ENCODE peak calls at places on chromosomes 7 and 10, in eight cellular contexts. Y is hepatocyte, B is IMR-90, W is keratinocyte, G is HCT116, L is GM23338, Q is fibroblast of lung, O is PC-3. R is an unnamed sample.
A peak's percentile ranks its signal among the peaks of the same experiment; 100 is the strongest.

GRCh38 chr10:129707406-129708388 is 240.7 kb downstream of the MGMT start:
- DNase-seq in Y (no peak), B (peak; percentile 56), W (no peak), G (no peak), L (no peak), Q (peak; percentile 52), O (no peak), R (no peak)

GRCh38 chr10:86938260-86938659 is 19.2 kb downstream of the MMRN2 start:
- DNase-seq in Y (no peak), B (no peak), W (no peak), G (no peak), L (no peak), Q (no peak), O (no peak), R (no peak)

GRCh38 chr7:21542891-21543527 is at the start of gene DNAH11:
- DNase-seq in Y (peak; percentile 61), B (no peak), W (no peak), G (no peak), L (peak; percentile 89), Q (peak; percentile 34), O (peak; percentile 55), R (no peak)

GRCh38 chr7:41537024-41537423 is 165.9 kb downstream of the INHBA start:
- DNase-seq in Y (no peak), B (no peak), W (no peak), G (no peak), L (no peak), Q (peak; percentile 43), O (no peak), R (no peak)

GRCh38 chr10:52048051-52048450 is 266.0 kb upstream of the DKK1 start:
- DNase-seq in Y (no peak), B (no peak), W (no peak), G (no peak), L (no peak), Q (no peak), O (no peak), R (no peak)

GRCh38 chr10:117661316-117661715 is 118.8 kb downstream of the EMX2 start:
- DNase-seq in Y (no peak), B (no peak), W (no peak), G (no peak), L (no peak), Q (no peak), O (no peak), R (no peak)

GRCh38 chr7:107833619-107834230 is 30.7 kb upstream of the SLC26A3 start:
- DNase-seq in Y (no peak), B (no peak), W (no peak), G (no peak), L (no peak), Q (no peak), O (no peak), R (no peak)

GRCh38 chr10:3658766-3659165 is 126.2 kb downstream of the KLF6 start:
- DNase-seq in Y (no peak), B (no peak), W (no peak), G (no peak), L (no peak), Q (no peak), O (peak; percentile 53), R (no peak)

GRCh38 chr10:117442944-117443676 is 67.9 kb upstream of the PDZD8 start:
- DNase-seq in Y (peak; percentile 88), B (peak; percentile 32), W (no peak), G (peak; percentile 83), L (peak; percentile 95), Q (peak; percentile 58), O (peak; percentile 59), R (peak; percentile 36)

GRCh38 chr7:138472292-138473079 is 12.4 kb downstream of the TRIM24 start:
- DNase-seq in Y (no peak), B (no peak), W (no peak), G (no peak), L (peak; percentile 45), Q (no peak), O (no peak), R (no peak)

DNA sequence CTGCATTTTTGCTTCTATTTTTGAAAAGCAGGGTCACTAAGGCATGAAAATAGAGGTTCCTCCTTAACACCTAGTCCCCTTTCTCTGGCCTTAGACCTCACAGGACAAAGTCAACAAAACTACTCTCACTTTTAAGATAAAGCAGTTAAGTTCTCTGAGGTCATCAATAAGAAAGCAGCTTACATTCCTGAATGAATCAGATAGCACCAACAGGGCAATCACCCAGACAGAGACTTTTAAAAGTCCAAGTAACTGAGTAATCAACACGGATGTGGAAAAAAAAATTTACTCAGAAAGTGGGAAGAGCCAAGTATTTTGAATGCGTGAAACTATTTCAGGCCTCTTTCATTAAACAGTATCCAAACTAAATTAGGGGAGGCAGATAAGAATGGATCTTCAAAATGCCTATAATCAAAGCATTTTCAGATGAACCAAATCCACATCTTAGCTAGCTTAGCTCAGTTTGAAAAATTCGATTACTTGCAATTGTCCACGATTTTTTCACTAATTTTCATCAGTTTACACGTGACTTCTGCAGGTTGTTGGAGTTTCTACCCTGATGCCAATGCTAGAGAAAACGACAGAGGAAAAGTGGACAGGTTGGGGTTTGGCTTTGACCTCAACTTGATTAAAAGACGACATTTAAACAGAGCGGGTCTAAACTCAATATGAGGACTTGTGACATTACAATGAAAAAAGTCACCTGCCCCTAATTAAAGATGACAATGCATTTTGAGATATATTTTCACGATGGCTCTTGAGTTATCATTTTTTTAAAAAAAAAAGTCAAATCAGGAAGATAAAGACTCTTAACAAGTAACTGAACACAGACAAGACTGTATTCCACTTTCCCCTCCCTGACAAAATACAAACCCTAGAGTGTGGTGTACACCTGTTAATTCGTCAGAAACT is 1.6 kb downstream of the BEND7 start:
- DNase-seq in Y (peak; percentile 55), B (peak; percentile 72), W (peak; percentile 30), G (peak; percentile 29), L (peak; percentile 32), Q (peak; percentile 91), O (peak; percentile 34), R (no peak)
- H3K4me3 ChIP-seq in Y (peak overlapping the region; percentile 11), B (peak overlapping the region; percentile 57), W (peak overlapping the region; percentile 77), G (peak overlapping the region; percentile 50), L (peak overlapping the region; percentile 66), Q (peak overlapping the region; percentile 65), O (peak overlapping the region; percentile 69), R (no peak overlapping the region)

GRCh38 chr10:14476641-14477407 is 146.1 kb upstream of the FRMD4A start:
- DNase-seq in Y (no peak), B (peak; percentile 77), W (peak; percentile 30), G (no peak), L (no peak), Q (peak; percentile 98), O (peak; percentile 6), R (no peak)

GRCh38 chr10:14478201-14478600 is 147.5 kb upstream of the FRMD4A start:
- DNase-seq in Y (no peak), B (no peak), W (no peak), G (no peak), L (no peak), Q (no peak), O (no peak), R (no peak)

GRCh38 chr10:14477408-14477710 is 146.6 kb upstream of the FRMD4A start:
- DNase-seq in Y (no peak), B (peak; percentile 64), W (no peak), G (no peak), L (no peak), Q (peak; percentile 86), O (no peak), R (no peak)

GRCh38 chr10:14481014-14481413 is 150.3 kb upstream of the FRMD4A start:
- DNase-seq in Y (no peak), B (no peak), W (no peak), G (no peak), L (no peak), Q (no peak), O (no peak), R (no peak)

GRCh38 chr10:14478639-14479038 is 147.9 kb upstream of the FRMD4A start:
- DNase-seq in Y (peak; percentile 71), B (peak; percentile 84), W (no peak), G (peak; percentile 19), L (peak; percentile 86), Q (peak; percentile 87), O (peak; percentile 27), R (peak; percentile 18)
- H2AFZ ChIP-seq in Y (no peak overlapping the region), B (no peak overlapping the region), W (no peak overlapping the region), G (no peak overlapping the region), L (peak overlapping the region; percentile 0), Q (no peak overlapping the region), O (no peak overlapping the region), R (no peak overlapping the region)

DNA sequence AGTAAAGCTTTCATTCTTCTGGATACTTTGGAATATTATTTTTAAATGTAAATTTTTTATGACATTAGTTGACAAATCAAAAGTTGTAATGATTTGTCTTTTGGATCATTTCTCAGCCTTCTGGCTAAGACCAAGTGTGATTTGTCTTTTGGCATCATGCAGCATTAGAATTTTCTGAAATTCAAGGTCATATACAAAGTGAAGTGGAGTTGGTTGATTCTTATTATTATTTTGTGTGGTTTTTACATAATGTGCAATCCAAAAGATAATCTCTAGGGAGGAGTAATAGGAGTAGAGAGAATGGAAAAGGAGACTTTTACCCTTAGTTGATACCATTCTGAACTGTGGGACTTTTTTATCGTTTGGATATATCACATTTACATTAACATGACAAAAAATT is 24.2 kb upstream of the SEPTIN7 start:
- DNase-seq in Y (no peak), B (no peak), W (no peak), G (no peak), L (no peak), Q (no peak), O (no peak), R (no peak)
- H3K4me3 ChIP-seq in Y (no peak overlapping the region), B (no peak overlapping the region), W (no peak overlapping the region), G (no peak overlapping the region), L (no peak overlapping the region), Q (no peak overlapping the region), O (no peak overlapping the region), R (no peak overlapping the region)

GRCh38 chr10:63798599-63799498 is 277.6 kb downstream of the REEP3 start:
- DNase-seq in Y (peak; percentile 58), B (peak; percentile 78), W (no peak), G (no peak), L (peak; percentile 26), Q (peak; percentile 98), O (peak; percentile 76), R (no peak)

GRCh38 chr10:63801139-63801538 is 279.9 kb downstream of the REEP3 start:
- DNase-seq in Y (no peak), B (no peak), W (no peak), G (no peak), L (no peak), Q (no peak), O (no peak), R (no peak)

GRCh38 chr10:63795461-63795860 is 274.3 kb downstream of the REEP3 start:
- DNase-seq in Y (no peak), B (no peak), W (no peak), G (no peak), L (no peak), Q (no peak), O (no peak), R (no peak)

DNA sequence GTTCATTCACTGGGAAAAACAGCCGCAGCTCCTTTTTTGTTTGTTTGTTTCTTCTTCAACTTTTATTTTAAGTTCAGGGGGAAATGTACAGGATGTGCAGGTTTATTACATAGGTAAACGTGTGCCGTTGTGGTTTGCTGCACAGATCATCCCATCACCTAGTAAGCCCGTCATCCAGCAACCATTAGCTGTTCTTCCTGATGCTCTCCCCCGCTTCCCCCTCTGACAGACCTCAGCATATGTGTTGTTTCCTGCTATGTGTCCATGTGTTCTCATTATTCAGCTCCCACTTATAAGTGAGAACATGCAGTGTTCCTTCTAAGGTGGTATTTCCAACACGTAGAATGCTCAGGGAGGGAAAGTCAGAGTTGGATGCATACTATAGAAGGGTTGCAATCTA is 278.3 kb downstream of the REEP3 start:
- DNase-seq in Y (no peak), B (no peak), W (no peak), G (no peak), L (no peak), Q (no peak), O (no peak), R (no peak)
- H2AFZ ChIP-seq in Y (peak overlapping the region; percentile 5), B (no peak overlapping the region), W (no peak overlapping the region), G (no peak overlapping the region), L (peak overlapping the region; percentile 23), Q (no peak overlapping the region), O (peak overlapping the region; percentile 71), R (no peak overlapping the region)

GRCh38 chr10:78263521-78263988 is 229.9 kb downstream of the RPS24 start:
- DNase-seq in Y (no peak), B (peak; percentile 92), W (peak; percentile 11), G (no peak), L (no peak), Q (peak; percentile 73), O (peak; percentile 81), R (no peak)
- H3K4me3 ChIP-seq in Y (no peak overlapping the region), B (no peak overlapping the region), W (no peak overlapping the region), G (no peak overlapping the region), L (no peak overlapping the region), Q (no peak overlapping the region), O (no peak overlapping the region), R (no peak overlapping the region)